ENCODE peak calls at places on chromosomes 1 and 21, in ten cellular contexts. One of them, this sample, is unnamed.

GRCh38 chr1:27150641-27151040 is 4.3 kb downstream of the SLC9A1 start:
- DNase-seq in transverse colon: no peak
- DNase-seq in HepG2: no peak
- DNase-seq in NT2/D1: no peak
- DNase-seq in brain microvascular endothelial cell: no peak
- DNase-seq in adrenal gland: no peak
- DNase-seq in H1: no peak
- DNase-seq in right lobe of liver: no peak
- DNase-seq in uterus: no peak
- DNase-seq in GM12865: no peak
- DNase-seq in this sample: no peak

GRCh38 chr21:14602418-14602987 is 56.4 kb upstream of the SAMSN1 start:
- DNase-seq in transverse colon: no peak
- DNase-seq in HepG2: no peak
- DNase-seq in NT2/D1: no peak
- DNase-seq in brain microvascular endothelial cell: no peak
- DNase-seq in adrenal gland: no peak
- DNase-seq in H1: no peak
- DNase-seq in right lobe of liver: no peak
- DNase-seq in uterus: no peak
- DNase-seq in GM12865: peak; percentile 45
- DNase-seq in this sample: no peak

GRCh38 chr1:25456502-25456901 is 25.8 kb downstream of the MACO1 start:
- DNase-seq in transverse colon: no peak
- DNase-seq in HepG2: no peak
- DNase-seq in NT2/D1: no peak
- DNase-seq in brain microvascular endothelial cell: no peak
- DNase-seq in adrenal gland: no peak
- DNase-seq in H1: no peak
- DNase-seq in right lobe of liver: no peak
- DNase-seq in uterus: no peak
- DNase-seq in GM12865: no peak
- DNase-seq in this sample: no peak

GRCh38 chr1:65813956-65814355 is 21.3 kb downstream of the PDE4B start:
- DNase-seq in transverse colon: no peak
- DNase-seq in HepG2: no peak
- DNase-seq in NT2/D1: no peak
- DNase-seq in brain microvascular endothelial cell: peak; percentile 7
- DNase-seq in adrenal gland: no peak
- DNase-seq in H1: no peak
- DNase-seq in right lobe of liver: no peak
- DNase-seq in uterus: no peak
- DNase-seq in GM12865: peak; percentile 8
- DNase-seq in this sample: no peak

GRCh38 chr1:221150996-221151395 is 271.8 kb downstream of the HLX start:
- DNase-seq in transverse colon: no peak
- DNase-seq in HepG2: no peak
- DNase-seq in NT2/D1: no peak
- DNase-seq in brain microvascular endothelial cell: no peak
- DNase-seq in adrenal gland: no peak
- DNase-seq in H1: no peak
- DNase-seq in right lobe of liver: no peak
- DNase-seq in uterus: no peak
- DNase-seq in GM12865: no peak
- DNase-seq in this sample: no peak

GRCh38 chr1:152752225-152752624 is 5.6 kb upstream of the KPRP start:
- DNase-seq in transverse colon: no peak
- DNase-seq in HepG2: peak; percentile 13
- DNase-seq in NT2/D1: no peak
- DNase-seq in brain microvascular endothelial cell: peak; percentile 14
- DNase-seq in adrenal gland: no peak
- DNase-seq in H1: no peak
- DNase-seq in right lobe of liver: no peak
- DNase-seq in uterus: no peak
- DNase-seq in GM12865: no peak
- DNase-seq in this sample: no peak

GRCh38 chr21:17775431-17776126 is 43.6 kb downstream of the C21orf91 start:
- DNase-seq in transverse colon: peak; percentile 42
- DNase-seq in HepG2: peak; percentile 22
- DNase-seq in NT2/D1: no peak
- DNase-seq in brain microvascular endothelial cell: no peak
- DNase-seq in adrenal gland: no peak
- DNase-seq in H1: no peak
- DNase-seq in right lobe of liver: no peak
- DNase-seq in uterus: no peak
- DNase-seq in GM12865: peak; percentile 63
- DNase-seq in this sample: no peak

GRCh38 chr1:1757422-1758058 is 20.7 kb downstream of the NADK start:
- DNase-seq in transverse colon: no peak
- DNase-seq in HepG2: no peak
- DNase-seq in NT2/D1: no peak
- DNase-seq in brain microvascular endothelial cell: no peak
- DNase-seq in adrenal gland: peak; percentile 19
- DNase-seq in H1: no peak
- DNase-seq in right lobe of liver: peak; percentile 36
- DNase-seq in uterus: no peak
- DNase-seq in GM12865: no peak
- DNase-seq in this sample: peak; percentile 36

GRCh38 chr1:33660244-33660643 is 187.8 kb downstream of the ZSCAN20 start:
- DNase-seq in transverse colon: no peak
- DNase-seq in HepG2: no peak
- DNase-seq in NT2/D1: no peak
- DNase-seq in brain microvascular endothelial cell: no peak
- DNase-seq in adrenal gland: no peak
- DNase-seq in H1: no peak
- DNase-seq in right lobe of liver: no peak
- DNase-seq in uterus: no peak
- DNase-seq in GM12865: no peak
- DNase-seq in this sample: no peak

GRCh38 chr1:33657833-33658232 is 185.4 kb downstream of the ZSCAN20 start:
- DNase-seq in transverse colon: no peak
- DNase-seq in HepG2: no peak
- DNase-seq in NT2/D1: no peak
- DNase-seq in brain microvascular endothelial cell: no peak
- DNase-seq in adrenal gland: no peak
- DNase-seq in H1: no peak
- DNase-seq in right lobe of liver: no peak
- DNase-seq in uterus: no peak
- DNase-seq in GM12865: no peak
- DNase-seq in this sample: no peak

GRCh38 chr1:33656467-33656866 is 184.0 kb downstream of the ZSCAN20 start:
- DNase-seq in transverse colon: no peak
- DNase-seq in HepG2: no peak
- DNase-seq in NT2/D1: no peak
- DNase-seq in brain microvascular endothelial cell: no peak
- DNase-seq in adrenal gland: no peak
- DNase-seq in H1: no peak
- DNase-seq in right lobe of liver: no peak
- DNase-seq in uterus: no peak
- DNase-seq in GM12865: no peak
- DNase-seq in this sample: no peak

GRCh38 chr1:33661791-33662190 is 189.3 kb downstream of the ZSCAN20 start:
- DNase-seq in transverse colon: no peak
- DNase-seq in HepG2: no peak
- DNase-seq in NT2/D1: no peak
- DNase-seq in brain microvascular endothelial cell: no peak
- DNase-seq in adrenal gland: no peak
- DNase-seq in H1: no peak
- DNase-seq in right lobe of liver: no peak
- DNase-seq in uterus: no peak
- DNase-seq in GM12865: no peak
- DNase-seq in this sample: no peak

GRCh38 chr1:33659641-33660040 is 187.2 kb downstream of the ZSCAN20 start:
- DNase-seq in transverse colon: no peak
- DNase-seq in HepG2: no peak
- DNase-seq in NT2/D1: no peak
- DNase-seq in brain microvascular endothelial cell: no peak
- DNase-seq in adrenal gland: no peak
- DNase-seq in H1: no peak
- DNase-seq in right lobe of liver: no peak
- DNase-seq in uterus: no peak
- DNase-seq in GM12865: no peak
- DNase-seq in this sample: no peak
- H3K4me3 ChIP-seq in transverse colon: no peak overlapping the region
- H3K4me3 ChIP-seq in HepG2: no peak overlapping the region
- H3K4me3 ChIP-seq in NT2/D1: no peak overlapping the region
- H3K4me3 ChIP-seq in brain microvascular endothelial cell: no peak overlapping the region
- H3K4me3 ChIP-seq in adrenal gland: no peak overlapping the region
- H3K4me3 ChIP-seq in H1: no peak overlapping the region
- H3K4me3 ChIP-seq in right lobe of liver: no peak overlapping the region
- H3K4me3 ChIP-seq in uterus: no peak overlapping the region
- H3K4me3 ChIP-seq in GM12865: no peak overlapping the region
- H3K4me3 ChIP-seq in this sample: no peak overlapping the region

DNA sequence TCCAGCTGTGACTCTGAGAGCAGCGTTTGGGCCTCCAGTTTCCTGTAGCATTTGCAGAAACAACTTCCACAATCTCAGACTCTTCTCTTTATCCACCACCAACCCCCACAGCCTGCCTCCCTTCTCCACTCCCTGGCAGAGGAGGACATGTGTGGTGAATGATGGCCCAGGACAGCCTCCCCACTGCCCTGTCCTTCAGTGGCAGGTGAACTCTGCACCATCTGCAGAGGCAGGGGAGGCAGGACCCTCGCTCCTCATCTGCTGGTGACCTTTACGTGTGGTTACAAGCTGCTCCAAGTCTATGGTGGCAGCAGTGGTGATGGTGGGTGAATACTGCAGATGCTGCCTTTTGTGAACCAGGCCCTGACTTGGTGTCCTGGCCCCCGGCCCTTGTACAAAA is 82.0 kb downstream of the FCRL5 start:
- DNase-seq in transverse colon: no peak
- DNase-seq in HepG2: no peak
- DNase-seq in NT2/D1: no peak
- DNase-seq in brain microvascular endothelial cell: no peak
- DNase-seq in adrenal gland: no peak
- DNase-seq in H1: no peak
- DNase-seq in right lobe of liver: no peak
- DNase-seq in uterus: no peak
- DNase-seq in GM12865: no peak
- DNase-seq in this sample: no peak
- H3K4me3 ChIP-seq in transverse colon: no peak overlapping the region
- H3K4me3 ChIP-seq in HepG2: no peak overlapping the region
- H3K4me3 ChIP-seq in NT2/D1: no peak overlapping the region
- H3K4me3 ChIP-seq in brain microvascular endothelial cell: no peak overlapping the region
- H3K4me3 ChIP-seq in adrenal gland: no peak overlapping the region
- H3K4me3 ChIP-seq in H1: no peak overlapping the region
- H3K4me3 ChIP-seq in right lobe of liver: no peak overlapping the region
- H3K4me3 ChIP-seq in uterus: no peak overlapping the region
- H3K4me3 ChIP-seq in GM12865: no peak overlapping the region
- H3K4me3 ChIP-seq in this sample: no peak overlapping the region

GRCh38 chr1:150555198-150555970 is 6.2 kb downstream of the ADAMTSL4 start:
- DNase-seq in transverse colon: no peak
- DNase-seq in HepG2: no peak
- DNase-seq in NT2/D1: no peak
- DNase-seq in brain microvascular endothelial cell: no peak
- DNase-seq in adrenal gland: no peak
- DNase-seq in H1: no peak
- DNase-seq in right lobe of liver: no peak
- DNase-seq in uterus: no peak
- DNase-seq in GM12865: no peak
- DNase-seq in this sample: no peak

GRCh38 chr1:150558328-150558727 is 9.1 kb downstream of the ADAMTSL4 start:
- DNase-seq in transverse colon: peak; percentile 8
- DNase-seq in HepG2: no peak
- DNase-seq in NT2/D1: no peak
- DNase-seq in brain microvascular endothelial cell: no peak
- DNase-seq in adrenal gland: no peak
- DNase-seq in H1: no peak
- DNase-seq in right lobe of liver: no peak
- DNase-seq in uterus: no peak
- DNase-seq in GM12865: no peak
- DNase-seq in this sample: no peak

GRCh38 chr1:150557813-150558212 is 8.6 kb downstream of the ADAMTSL4 start:
- DNase-seq in transverse colon: no peak
- DNase-seq in HepG2: no peak
- DNase-seq in NT2/D1: no peak
- DNase-seq in brain microvascular endothelial cell: no peak
- DNase-seq in adrenal gland: no peak
- DNase-seq in H1: no peak
- DNase-seq in right lobe of liver: no peak
- DNase-seq in uterus: no peak
- DNase-seq in GM12865: no peak
- DNase-seq in this sample: no peak

GRCh38 chr1:150555971-150556865 is 7.0 kb downstream of the ADAMTSL4 start:
- DNase-seq in transverse colon: peak; percentile 9
- DNase-seq in HepG2: no peak
- DNase-seq in NT2/D1: no peak
- DNase-seq in brain microvascular endothelial cell: no peak
- DNase-seq in adrenal gland: no peak
- DNase-seq in H1: no peak
- DNase-seq in right lobe of liver: no peak
- DNase-seq in uterus: no peak
- DNase-seq in GM12865: no peak
- DNase-seq in this sample: peak; percentile 70

DNA sequence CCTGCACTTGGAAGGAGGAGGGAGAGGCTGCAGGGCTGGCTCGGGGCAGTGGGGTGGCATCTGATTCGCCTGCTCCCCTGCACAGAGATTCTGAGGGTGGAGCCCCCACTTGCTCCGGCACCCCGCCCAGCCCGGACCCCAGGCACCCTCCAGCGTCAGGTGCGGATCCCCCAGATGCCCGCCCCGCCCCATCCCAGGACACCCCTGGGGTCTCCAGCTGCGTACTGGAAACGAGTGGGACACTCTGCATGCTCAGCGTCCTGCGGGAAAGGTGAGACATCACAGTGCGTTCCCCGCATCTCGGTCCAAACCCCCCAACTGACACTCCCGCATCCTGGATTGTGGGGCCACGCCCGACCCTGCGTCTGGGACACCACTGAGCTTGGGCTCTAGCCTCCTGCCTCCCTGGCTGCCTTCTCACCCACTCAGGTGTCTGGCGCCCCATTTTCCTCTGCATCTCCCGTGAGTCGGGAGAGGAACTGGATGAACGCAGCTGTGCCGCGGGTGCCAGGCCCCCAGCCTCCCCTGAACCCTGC is 7.9 kb downstream of the ADAMTSL4 start:
- DNase-seq in transverse colon: peak; percentile 13
- DNase-seq in HepG2: no peak
- DNase-seq in NT2/D1: no peak
- DNase-seq in brain microvascular endothelial cell: no peak
- DNase-seq in adrenal gland: no peak
- DNase-seq in H1: no peak
- DNase-seq in right lobe of liver: no peak
- DNase-seq in uterus: no peak
- DNase-seq in GM12865: no peak
- DNase-seq in this sample: peak; percentile 43
- H3K4me3 ChIP-seq in transverse colon: no peak overlapping the region
- H3K4me3 ChIP-seq in HepG2: no peak overlapping the region
- H3K4me3 ChIP-seq in NT2/D1: no peak overlapping the region
- H3K4me3 ChIP-seq in brain microvascular endothelial cell: no peak overlapping the region
- H3K4me3 ChIP-seq in adrenal gland: no peak overlapping the region
- H3K4me3 ChIP-seq in H1: no peak overlapping the region
- H3K4me3 ChIP-seq in right lobe of liver: no peak overlapping the region
- H3K4me3 ChIP-seq in uterus: no peak overlapping the region
- H3K4me3 ChIP-seq in GM12865: no peak overlapping the region
- H3K4me3 ChIP-seq in this sample: no peak overlapping the region

GRCh38 chr1:14980801-14981200 is 172.7 kb upstream of the TMEM51 start:
- DNase-seq in transverse colon: no peak
- DNase-seq in HepG2: no peak
- DNase-seq in NT2/D1: no peak
- DNase-seq in brain microvascular endothelial cell: peak; percentile 69
- DNase-seq in adrenal gland: peak; percentile 77
- DNase-seq in H1: no peak
- DNase-seq in right lobe of liver: no peak
- DNase-seq in uterus: peak; percentile 25
- DNase-seq in GM12865: no peak
- DNase-seq in this sample: no peak
- H3K4me3 ChIP-seq in transverse colon: no peak overlapping the region
- H3K4me3 ChIP-seq in HepG2: no peak overlapping the region
- H3K4me3 ChIP-seq in NT2/D1: no peak overlapping the region
- H3K4me3 ChIP-seq in brain microvascular endothelial cell: no peak overlapping the region
- H3K4me3 ChIP-seq in adrenal gland: no peak overlapping the region
- H3K4me3 ChIP-seq in H1: no peak overlapping the region
- H3K4me3 ChIP-seq in right lobe of liver: no peak overlapping the region
- H3K4me3 ChIP-seq in uterus: no peak overlapping the region
- H3K4me3 ChIP-seq in GM12865: no peak overlapping the region
- H3K4me3 ChIP-seq in this sample: no peak overlapping the region

This sample was measured in H7.